ENCODE peak calls at places on chromosome 21, in eight cellular contexts. One of them, this sample, is unnamed.

GRCh38 chr21:23026878-23027277 is 2028.7 kb downstream of the NCAM2 start:
- DNase-seq in CD8-positive, alpha-beta T cell: no peak
- DNase-seq in tibial artery: no peak
- DNase-seq in keratinocyte: no peak
- DNase-seq in astrocyte: no peak
- DNase-seq in left ventricle myocardium inferior: no peak
- DNase-seq in testis: no peak
- DNase-seq in OCI-LY7: no peak
- DNase-seq in this sample: no peak

GRCh38 chr21:45537746-45538291 is 4.4 kb downstream of the SLC19A1 start:
- DNase-seq in CD8-positive, alpha-beta T cell: no peak
- DNase-seq in tibial artery: peak; percentile 12
- DNase-seq in keratinocyte: no peak
- DNase-seq in astrocyte: no peak
- DNase-seq in left ventricle myocardium inferior: peak; percentile 6
- DNase-seq in testis: no peak
- DNase-seq in OCI-LY7: no peak
- DNase-seq in this sample: no peak

GRCh38 chr21:39580744-39581143 is 32.0 kb upstream of the B3GALT5 start:
- DNase-seq in CD8-positive, alpha-beta T cell: no peak
- DNase-seq in tibial artery: no peak
- DNase-seq in keratinocyte: no peak
- DNase-seq in astrocyte: no peak
- DNase-seq in left ventricle myocardium inferior: no peak
- DNase-seq in testis: no peak
- DNase-seq in OCI-LY7: no peak
- DNase-seq in this sample: no peak

GRCh38 chr21:19322360-19322759 is 918.8 kb upstream of the TMPRSS15 start:
- DNase-seq in CD8-positive, alpha-beta T cell: no peak
- DNase-seq in tibial artery: no peak
- DNase-seq in keratinocyte: no peak
- DNase-seq in astrocyte: no peak
- DNase-seq in left ventricle myocardium inferior: no peak
- DNase-seq in testis: no peak
- DNase-seq in OCI-LY7: no peak
- DNase-seq in this sample: no peak

GRCh38 chr21:33954395-33954794 is 38.8 kb upstream of the ATP5PO start:
- DNase-seq in CD8-positive, alpha-beta T cell: no peak
- DNase-seq in tibial artery: no peak
- DNase-seq in keratinocyte: no peak
- DNase-seq in astrocyte: no peak
- DNase-seq in left ventricle myocardium inferior: no peak
- DNase-seq in testis: no peak
- DNase-seq in OCI-LY7: no peak
- DNase-seq in this sample: no peak

GRCh38 chr21:45122432-45123132 is 48.2 kb downstream of the ADARB1 start:
- DNase-seq in CD8-positive, alpha-beta T cell: no peak
- DNase-seq in tibial artery: no peak
- DNase-seq in keratinocyte: no peak
- DNase-seq in astrocyte: no peak
- DNase-seq in left ventricle myocardium inferior: no peak
- DNase-seq in testis: no peak
- DNase-seq in OCI-LY7: peak; percentile 54
- DNase-seq in this sample: no peak

GRCh38 chr21:45260191-45260795 is 27.4 kb downstream of the POFUT2 start:
- DNase-seq in CD8-positive, alpha-beta T cell: no peak
- DNase-seq in tibial artery: no peak
- DNase-seq in keratinocyte: no peak
- DNase-seq in astrocyte: no peak
- DNase-seq in left ventricle myocardium inferior: no peak
- DNase-seq in testis: no peak
- DNase-seq in OCI-LY7: no peak
- DNase-seq in this sample: no peak

GRCh38 chr21:24870633-24871032 is 736.6 kb downstream of the MRPL39 start:
- DNase-seq in CD8-positive, alpha-beta T cell: no peak
- DNase-seq in tibial artery: no peak
- DNase-seq in keratinocyte: no peak
- DNase-seq in astrocyte: no peak
- DNase-seq in left ventricle myocardium inferior: no peak
- DNase-seq in testis: no peak
- DNase-seq in OCI-LY7: no peak
- DNase-seq in this sample: no peak

DNA sequence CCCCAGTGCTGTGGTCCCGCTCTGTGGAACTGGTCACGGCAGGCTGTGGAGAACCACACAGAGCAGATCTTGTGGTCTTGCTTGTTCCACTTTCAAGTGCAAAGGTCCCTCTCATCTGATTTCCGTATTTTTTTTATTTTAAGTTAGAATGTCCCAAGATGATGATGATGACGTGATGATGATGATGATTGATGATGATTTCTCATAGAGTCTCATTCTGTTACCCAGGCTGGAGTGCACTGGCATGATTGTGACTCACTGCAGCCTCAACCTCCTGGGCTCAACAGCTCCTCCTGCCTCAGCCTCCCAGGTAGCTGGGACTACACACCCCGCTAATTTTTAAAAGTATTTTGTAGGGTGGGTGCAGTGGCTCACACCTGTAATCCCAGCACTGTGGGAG is 12.2 kb downstream of the EVA1C start:
- DNase-seq in CD8-positive, alpha-beta T cell: no peak
- DNase-seq in tibial artery: no peak
- DNase-seq in keratinocyte: no peak
- DNase-seq in astrocyte: peak; percentile 51
- DNase-seq in left ventricle myocardium inferior: no peak
- DNase-seq in testis: no peak
- DNase-seq in OCI-LY7: no peak
- DNase-seq in this sample: no peak
- H3K27ac ChIP-seq in CD8-positive, alpha-beta T cell: no peak overlapping the region
- H3K27ac ChIP-seq in tibial artery: no peak overlapping the region
- H3K27ac ChIP-seq in keratinocyte: peak overlapping the region; percentile 11
- H3K27ac ChIP-seq in astrocyte: peak overlapping the region; percentile 82
- H3K27ac ChIP-seq in left ventricle myocardium inferior: no peak overlapping the region
- H3K27ac ChIP-seq in testis: no peak overlapping the region
- H3K27ac ChIP-seq in OCI-LY7: no peak overlapping the region
- H3K27ac ChIP-seq in this sample: no peak overlapping the region

DNA sequence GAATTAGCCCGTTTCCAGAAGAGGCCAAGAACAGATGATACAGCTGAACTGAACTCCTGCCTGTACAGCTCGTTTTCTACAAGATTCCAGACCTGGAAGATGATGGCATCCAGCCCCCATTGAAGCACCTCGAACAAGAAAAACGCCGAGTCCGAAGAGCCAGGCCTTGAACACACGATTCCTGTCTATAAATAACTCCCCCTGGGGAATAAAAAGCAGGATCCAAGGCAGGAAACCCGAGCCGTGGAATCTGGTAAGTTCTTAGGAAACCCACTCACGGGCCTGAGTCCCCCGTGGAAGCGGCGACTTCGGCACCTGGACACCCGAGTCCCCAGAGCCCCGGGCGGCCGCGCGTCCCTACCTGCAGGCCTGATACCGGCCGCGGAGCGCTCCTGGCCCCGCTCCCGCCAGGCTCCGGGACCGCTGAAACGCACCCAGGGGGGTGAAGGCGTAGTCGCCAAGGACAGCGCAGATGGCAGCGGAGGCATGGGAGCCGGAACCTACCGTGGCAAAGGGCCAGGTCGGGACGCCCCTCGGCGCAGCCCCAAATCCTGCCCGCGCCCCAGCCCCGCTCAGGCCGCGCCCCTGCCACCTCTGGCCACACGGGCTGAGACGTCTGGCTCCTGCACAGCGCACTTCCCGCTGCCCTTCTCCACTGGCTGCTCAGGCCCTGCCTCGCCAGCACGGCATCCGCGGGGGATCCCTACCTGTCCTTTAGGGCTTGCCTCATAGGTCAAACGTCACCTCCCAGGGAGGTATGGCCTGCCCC is 14.0 kb upstream of the HLCS start:
- DNase-seq in CD8-positive, alpha-beta T cell: no peak
- DNase-seq in tibial artery: no peak
- DNase-seq in keratinocyte: no peak
- DNase-seq in astrocyte: no peak
- DNase-seq in left ventricle myocardium inferior: peak; percentile 21
- DNase-seq in testis: peak; percentile 39
- DNase-seq in OCI-LY7: no peak
- DNase-seq in this sample: no peak
- TF ChIP-seq CTCF in CD8-positive, alpha-beta T cell: no peak
- TF ChIP-seq CTCF in tibial artery: no peak
- TF ChIP-seq CTCF in keratinocyte: no peak
- TF ChIP-seq CTCF in astrocyte: no peak
- TF ChIP-seq CTCF in left ventricle myocardium inferior: no peak
- TF ChIP-seq CTCF in testis: no peak
- TF ChIP-seq CTCF in OCI-LY7: no peak
- TF ChIP-seq CTCF in this sample: no peak

DNA sequence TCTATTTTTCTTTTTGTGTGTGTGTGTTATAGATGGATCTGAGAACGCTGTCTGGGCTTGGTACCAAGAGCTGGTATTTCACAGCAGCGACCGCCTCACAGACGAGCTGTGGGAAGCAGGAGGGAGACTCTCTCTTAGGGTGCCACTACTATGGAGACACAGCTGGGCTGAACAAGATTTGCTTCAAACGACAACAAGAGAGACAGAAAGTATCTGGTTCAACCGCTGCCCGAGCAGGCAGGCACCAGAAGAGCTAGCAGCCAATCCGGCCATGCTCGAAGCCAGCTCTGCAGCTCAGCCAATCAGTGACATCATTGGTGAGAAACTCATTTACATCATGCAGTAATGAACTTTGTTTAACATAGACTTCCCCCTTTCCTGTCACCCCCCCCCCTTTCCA is 341.3 kb downstream of the USP25 start:
- DNase-seq in CD8-positive, alpha-beta T cell: no peak
- DNase-seq in tibial artery: no peak
- DNase-seq in keratinocyte: no peak
- DNase-seq in astrocyte: peak; percentile 93
- DNase-seq in left ventricle myocardium inferior: no peak
- DNase-seq in testis: peak; percentile 19
- DNase-seq in OCI-LY7: no peak
- DNase-seq in this sample: no peak
- H3K4me3 ChIP-seq in CD8-positive, alpha-beta T cell: no peak overlapping the region
- H3K4me3 ChIP-seq in tibial artery: peak overlapping the region; percentile 40
- H3K4me3 ChIP-seq in keratinocyte: no peak overlapping the region
- H3K4me3 ChIP-seq in astrocyte: peak overlapping the region; percentile 71
- H3K4me3 ChIP-seq in left ventricle myocardium inferior: peak overlapping the region; percentile 26
- H3K4me3 ChIP-seq in testis: peak overlapping the region; percentile 56
- H3K4me3 ChIP-seq in OCI-LY7: no peak overlapping the region
- H3K4me3 ChIP-seq in this sample: no peak overlapping the region

GRCh38 chr21:27047331-27048314 is 80.7 kb upstream of the ADAMTS5 start:
- DNase-seq in CD8-positive, alpha-beta T cell: no peak
- DNase-seq in tibial artery: no peak
- DNase-seq in keratinocyte: no peak
- DNase-seq in astrocyte: no peak
- DNase-seq in left ventricle myocardium inferior: no peak
- DNase-seq in testis: no peak
- DNase-seq in OCI-LY7: no peak
- DNase-seq in this sample: peak; percentile 79
- H3K27ac ChIP-seq in CD8-positive, alpha-beta T cell: no peak overlapping the region
- H3K27ac ChIP-seq in tibial artery: no peak overlapping the region
- H3K27ac ChIP-seq in keratinocyte: peak overlapping the region; percentile 15
- H3K27ac ChIP-seq in astrocyte: no peak overlapping the region
- H3K27ac ChIP-seq in left ventricle myocardium inferior: no peak overlapping the region
- H3K27ac ChIP-seq in testis: no peak overlapping the region
- H3K27ac ChIP-seq in OCI-LY7: no peak overlapping the region
- H3K27ac ChIP-seq in this sample: no peak overlapping the region

GRCh38 chr21:41045534-41046268 is 122.3 kb upstream of the BACE2 start:
- DNase-seq in CD8-positive, alpha-beta T cell: no peak
- DNase-seq in tibial artery: no peak
- DNase-seq in keratinocyte: no peak
- DNase-seq in astrocyte: no peak
- DNase-seq in left ventricle myocardium inferior: no peak
- DNase-seq in testis: peak; percentile 69
- DNase-seq in OCI-LY7: no peak
- DNase-seq in this sample: no peak
- TF ChIP-seq CTCF in CD8-positive, alpha-beta T cell: no peak
- TF ChIP-seq CTCF in tibial artery: no peak
- TF ChIP-seq CTCF in keratinocyte: peak; percentile 75
- TF ChIP-seq CTCF in astrocyte: no peak
- TF ChIP-seq CTCF in left ventricle myocardium inferior: peak; percentile 54
- TF ChIP-seq CTCF in testis: peak; percentile 35
- TF ChIP-seq CTCF in OCI-LY7: no peak
- TF ChIP-seq CTCF in this sample: no peak

DNA sequence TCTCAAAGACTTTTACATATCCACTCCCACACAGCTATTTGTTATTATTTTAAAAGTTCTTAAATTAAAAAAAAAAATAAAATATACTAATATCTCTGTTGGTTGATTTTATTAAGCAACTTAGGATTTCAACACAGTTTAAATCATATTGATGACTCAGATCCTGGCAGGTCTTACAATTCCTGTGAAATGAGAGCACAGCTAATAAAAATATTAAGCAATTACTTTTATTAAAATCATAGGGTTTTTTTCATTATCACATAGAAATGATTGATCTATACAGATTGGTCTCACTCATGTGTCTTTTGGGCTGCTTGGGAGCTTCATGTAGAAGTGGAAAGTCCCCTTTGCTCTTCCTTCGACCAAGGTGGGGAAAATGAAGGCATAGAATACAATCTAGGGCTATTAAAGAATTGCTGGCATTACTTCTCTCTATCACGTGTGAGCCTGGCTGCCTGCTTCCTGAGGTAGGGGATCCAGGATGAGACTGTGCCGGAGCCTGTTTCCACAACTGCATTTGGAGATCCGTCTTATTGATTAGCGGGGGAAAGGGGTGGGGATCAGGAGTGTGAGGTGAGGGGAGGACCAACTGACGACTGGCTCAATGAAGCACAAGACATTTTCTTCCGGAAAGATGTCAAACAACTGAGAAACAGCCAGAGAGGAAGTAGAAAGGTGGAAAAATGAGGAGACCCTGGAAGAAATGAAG is 858.0 kb downstream of the USP25 start:
- DNase-seq in CD8-positive, alpha-beta T cell: no peak
- DNase-seq in tibial artery: peak; percentile 28
- DNase-seq in keratinocyte: no peak
- DNase-seq in astrocyte: peak; percentile 64
- DNase-seq in left ventricle myocardium inferior: no peak
- DNase-seq in testis: no peak
- DNase-seq in OCI-LY7: no peak
- DNase-seq in this sample: peak; percentile 77
- H3K4me3 ChIP-seq in CD8-positive, alpha-beta T cell: no peak overlapping the region
- H3K4me3 ChIP-seq in tibial artery: peak overlapping the region; percentile 59
- H3K4me3 ChIP-seq in keratinocyte: peak overlapping the region; percentile 36
- H3K4me3 ChIP-seq in astrocyte: peak overlapping the region; percentile 63
- H3K4me3 ChIP-seq in left ventricle myocardium inferior: peak overlapping the region; percentile 61
- H3K4me3 ChIP-seq in testis: peak overlapping the region; percentile 1
- H3K4me3 ChIP-seq in OCI-LY7: no peak overlapping the region
- H3K4me3 ChIP-seq in this sample: peak overlapping the region; percentile 46